ENCODE peak calls at places on chromosomes 1 and 21, in seven cellular contexts. Z, M, R, I, H, K and F are unnamed samples.

GRCh38 chr1:9086060-9086459 is 16.6 kb upstream of the SLC2A5 start:
- DNase-seq in Z (no peak), M (no peak), I (no peak), R (no peak), H (no peak), K (no peak), F (peak; percentile 36)

GRCh38 chr1:38829368-38829767 is 30.2 kb downstream of the RRAGC start:
- DNase-seq in H (no peak), Z (peak; percentile 15), I (peak; percentile 23), R (no peak), K (peak; percentile 8), M (no peak), F (no peak)

GRCh38 chr1:178713270-178713669 is 11.8 kb upstream of the RALGPS2 start:
- DNase-seq in H (no peak), M (no peak), I (no peak), R (no peak), K (no peak), Z (peak; percentile 75), F (no peak)

GRCh38 chr1:155083865-155084721 is 5.5 kb downstream of the EFNA3 start:
- DNase-seq in R (no peak), M (no peak), Z (peak; percentile 26), H (peak; percentile 50), K (no peak), I (no peak), F (peak; percentile 75)

GRCh38 chr1:110672001-110672752 is 2.6 kb downstream of the KCNA3 start:
- DNase-seq in H (no peak), I (no peak), Z (peak; percentile 36), M (peak; percentile 42), K (peak; percentile 39), R (peak; percentile 69), F (no peak)

GRCh38 chr1:26274801-26275425 is 5.0 kb upstream of the SH3BGRL3 start:
- DNase-seq in R (no peak), M (no peak), K (peak; percentile 57), H (peak; percentile 73), Z (no peak), I (peak; percentile 79), F (peak; percentile 91)

GRCh38 chr1:35379317-35380000 is 111.0 kb downstream of the ZMYM4 start:
- DNase-seq in K (no peak), Z (no peak), H (no peak), M (no peak), R (no peak), I (no peak), F (no peak)

GRCh38 chr1:41500378-41500777 is 15.9 kb upstream of the EDN2 start:
- DNase-seq in Z (peak; percentile 35), M (no peak), H (peak; percentile 93), I (no peak), R (no peak), K (no peak), F (peak; percentile 98)

GRCh38 chr1:17475729-17476128 is 36.3 kb upstream of the RCC2 start:
- DNase-seq in H (peak; percentile 92), I (peak; percentile 47), K (peak; percentile 66), R (no peak), Z (peak; percentile 80), M (peak; percentile 54), F (peak; percentile 97)

DNA sequence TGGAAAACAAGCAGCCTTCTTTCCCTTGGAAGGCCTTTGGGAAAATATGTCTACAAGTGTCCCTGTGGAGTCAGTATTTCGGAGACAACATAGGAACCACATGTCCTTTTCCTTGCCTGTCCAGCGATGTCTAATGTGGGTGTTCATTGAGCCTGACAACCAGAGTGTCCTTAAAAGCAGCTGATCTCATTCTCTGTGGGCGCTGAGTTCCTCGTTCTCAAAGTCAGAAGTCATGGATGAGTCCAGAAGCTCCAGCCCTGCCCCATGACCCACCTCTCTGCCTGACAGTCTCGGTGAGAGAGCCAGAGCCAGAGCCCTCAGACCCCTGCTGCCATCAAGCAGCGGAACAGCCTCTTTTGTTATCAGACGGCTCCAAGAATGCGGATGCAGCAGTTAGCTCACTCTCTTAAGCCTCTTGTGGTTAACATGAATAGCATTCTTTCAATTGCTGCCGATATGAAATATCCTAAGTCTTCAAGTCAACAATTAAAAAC is 329.2 kb downstream of the TGFB2 start:
- DNase-seq in R (peak; percentile 88), H (no peak), Z (peak; percentile 74), M (no peak), I (peak; percentile 98), K (peak; percentile 83), F (peak; percentile 73)
- TF ChIP-seq CTCF in R (peak; percentile 32), H (no peak), Z (no peak), M (no peak), I (peak; percentile 30), K (no peak), F (peak; percentile 31)

DNA sequence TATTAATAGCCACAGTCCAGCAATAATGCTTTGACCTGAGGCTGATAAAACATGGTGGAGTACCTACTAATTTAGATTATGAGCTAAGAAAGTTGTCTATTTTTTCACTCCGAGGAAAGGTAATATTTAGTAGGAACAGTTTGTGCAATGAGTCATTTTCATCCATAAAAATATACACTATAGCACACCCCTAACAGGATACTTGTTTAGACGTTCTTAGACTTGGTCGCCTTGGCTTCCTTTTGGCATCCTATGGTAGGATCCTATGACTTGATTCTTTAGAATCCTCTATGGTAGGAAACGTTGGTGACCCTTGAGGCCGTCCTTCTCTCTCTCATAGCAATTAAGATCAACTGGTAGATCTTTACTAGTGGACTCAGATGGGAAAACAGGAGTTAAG is 81.8 kb downstream of the RGS7 start:
- DNase-seq in Z (no peak), I (no peak), H (no peak), R (no peak), M (no peak), K (no peak), F (no peak)
- H3K4me3 ChIP-seq in Z (no peak overlapping the region), I (no peak overlapping the region), H (no peak overlapping the region), R (no peak overlapping the region), M (no peak overlapping the region), K (no peak overlapping the region), F (no peak overlapping the region)

GRCh38 chr1:202563818-202564217 is 146.4 kb downstream of the SYT2 start:
- DNase-seq in R (no peak), H (no peak), M (no peak), Z (no peak), K (no peak), I (no peak), F (no peak)

GRCh38 chr1:202564958-202565497 is 145.2 kb downstream of the SYT2 start:
- DNase-seq in M (peak; percentile 29), I (no peak), Z (no peak), K (no peak), H (no peak), R (no peak), F (no peak)

GRCh38 chr1:202561240-202561639 is 149.0 kb downstream of the SYT2 start:
- DNase-seq in K (no peak), Z (no peak), I (no peak), H (no peak), M (no peak), R (no peak), F (no peak)

GRCh38 chr1:202562443-202563060 is 147.7 kb downstream of the SYT2 start:
- DNase-seq in H (no peak), R (no peak), I (no peak), M (no peak), Z (peak; percentile 75), K (no peak), F (no peak)

GRCh38 chr1:202561726-202562442 is 148.4 kb downstream of the SYT2 start:
- DNase-seq in H (no peak), K (no peak), M (no peak), R (no peak), Z (no peak), I (peak; percentile 10), F (no peak)
- TF ChIP-seq CTCF in H (peak; percentile 23), K (no peak), M (peak; percentile 48), R (peak; percentile 36), Z (peak; percentile 46), I (peak; percentile 27), F (peak; percentile 34)

DNA sequence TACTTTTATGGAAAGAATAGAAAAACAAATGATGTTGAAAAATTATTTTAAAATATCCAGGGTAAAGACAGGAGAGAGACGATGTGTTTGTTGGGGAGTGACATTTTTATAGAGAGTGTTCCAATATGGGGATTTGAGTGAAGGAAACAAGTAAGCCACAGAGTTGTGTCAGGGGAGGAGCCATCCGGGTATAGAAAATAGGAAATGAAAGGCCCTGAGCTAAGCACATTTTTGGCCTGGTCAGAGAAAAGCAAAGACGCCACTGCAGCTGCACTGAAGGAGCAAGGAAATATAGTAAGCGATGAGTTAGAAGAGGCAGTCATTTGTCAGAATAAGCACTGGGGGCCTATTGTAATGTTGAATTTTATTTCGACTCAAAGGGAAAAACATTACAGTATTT is 107.3 kb upstream of the ADGRL4 start:
- DNase-seq in I (no peak), H (no peak), K (no peak), R (no peak), Z (no peak), M (no peak), F (no peak)
- H3K4me3 ChIP-seq in I (no peak overlapping the region), H (no peak overlapping the region), K (no peak overlapping the region), R (no peak overlapping the region), Z (no peak overlapping the region), M (no peak overlapping the region), F (no peak overlapping the region)

GRCh38 chr21:45555557-45556301 is 13.5 kb upstream of the SLC19A1 start:
- DNase-seq in R (peak; percentile 92), Z (peak; percentile 61), K (peak; percentile 86), M (peak; percentile 88), I (peak; percentile 83), H (peak; percentile 56), F (peak; percentile 79)
- TF ChIP-seq CTCF in R (peak; percentile 68), Z (peak; percentile 63), K (peak; percentile 97), M (peak; percentile 78), I (peak; percentile 79), H (peak; percentile 80), F (peak; percentile 78)

GRCh38 chr1:223765036-223765718 is 52.8 kb downstream of the CAPN2 start:
- DNase-seq in I (peak; percentile 63), K (peak; percentile 56), M (no peak), Z (peak; percentile 17), R (peak; percentile 39), H (no peak), F (no peak)
- H3K4me3 ChIP-seq in I (no peak overlapping the region), K (no peak overlapping the region), M (no peak overlapping the region), Z (no peak overlapping the region), R (no peak overlapping the region), H (no peak overlapping the region), F (no peak overlapping the region)

GRCh38 chr1:222233441-222234180 is 314.3 kb downstream of the HHIPL2 start:
- DNase-seq in M (no peak), R (no peak), H (no peak), Z (no peak), I (no peak), K (peak; percentile 15), F (no peak)
- TF ChIP-seq CTCF in M (no peak), R (no peak), H (no peak), Z (no peak), I (no peak), K (no peak), F (no peak)

GRCh38 chr1:30823627-30823968 is 66.0 kb upstream of the LAPTM5 start:
- DNase-seq in Z (no peak), I (no peak), K (no peak), M (no peak), R (no peak), H (no peak), F (no peak)
- H3K4me3 ChIP-seq in Z (peak overlapping the region; percentile 72), I (peak overlapping the region; percentile 22), K (no peak overlapping the region), M (peak overlapping the region; percentile 55), R (peak overlapping the region; percentile 48), H (no peak overlapping the region), F (peak overlapping the region; percentile 41)